ENCODE peak calls at places on chromosomes 5 and 9, in ten cellular contexts. One of them, this sample, is unnamed.

GRCh38 chr9:129326061-129327005 is 148.3 kb upstream of the IER5L start:
- DNase-seq in HEK293T: no peak
- DNase-seq in GM23248: no peak
- DNase-seq in cerebellum: no peak
- DNase-seq in CD4-positive, CD25-positive, alpha-beta regulatory T cell: no peak
- DNase-seq in ureter: no peak
- DNase-seq in iPS-NIHi11: no peak
- DNase-seq in LoVo: no peak
- DNase-seq in T-helper 1 cell: no peak
- DNase-seq in stimulated activated CD4-positive, alpha-beta T cell treated with anti-CD3 and anti-CD28 coated beads, Interleukin-4, amount 100 ng/mL, for 48 hours: no peak
- DNase-seq in this sample: no peak

GRCh38 chr5:1512541-1513291 is 11.0 kb downstream of the LPCAT1 start:
- DNase-seq in HEK293T: no peak
- DNase-seq in GM23248: no peak
- DNase-seq in cerebellum: no peak
- DNase-seq in CD4-positive, CD25-positive, alpha-beta regulatory T cell: no peak
- DNase-seq in ureter: peak; percentile 30
- DNase-seq in iPS-NIHi11: no peak
- DNase-seq in LoVo: no peak
- DNase-seq in T-helper 1 cell: no peak
- DNase-seq in stimulated activated CD4-positive, alpha-beta T cell treated with anti-CD3 and anti-CD28 coated beads, Interleukin-4, amount 100 ng/mL, for 48 hours: no peak
- DNase-seq in this sample: peak; percentile 59

GRCh38 chr9:137453643-137454081 is 5.5 kb downstream of the NSMF start:
- DNase-seq in HEK293T: peak; percentile 88
- DNase-seq in GM23248: peak; percentile 81
- DNase-seq in cerebellum: no peak
- DNase-seq in CD4-positive, CD25-positive, alpha-beta regulatory T cell: peak; percentile 75
- DNase-seq in ureter: peak; percentile 83
- DNase-seq in iPS-NIHi11: peak; percentile 90
- DNase-seq in LoVo: no peak
- DNase-seq in T-helper 1 cell: peak; percentile 58
- DNase-seq in stimulated activated CD4-positive, alpha-beta T cell treated with anti-CD3 and anti-CD28 coated beads, Interleukin-4, amount 100 ng/mL, for 48 hours: peak; percentile 38
- DNase-seq in this sample: peak; percentile 55

GRCh38 chr9:89579741-89580395 is 24.9 kb upstream of the GADD45G start:
- DNase-seq in HEK293T: no peak
- DNase-seq in GM23248: no peak
- DNase-seq in cerebellum: no peak
- DNase-seq in CD4-positive, CD25-positive, alpha-beta regulatory T cell: peak; percentile 38
- DNase-seq in ureter: peak; percentile 24
- DNase-seq in iPS-NIHi11: no peak
- DNase-seq in LoVo: no peak
- DNase-seq in T-helper 1 cell: no peak
- DNase-seq in stimulated activated CD4-positive, alpha-beta T cell treated with anti-CD3 and anti-CD28 coated beads, Interleukin-4, amount 100 ng/mL, for 48 hours: no peak
- DNase-seq in this sample: no peak

GRCh38 chr5:137751869-137752491 is 2.2 kb downstream of the HNRNPA0 start:
- DNase-seq in HEK293T: peak; percentile 35
- DNase-seq in GM23248: peak; percentile 87
- DNase-seq in cerebellum: peak; percentile 48
- DNase-seq in CD4-positive, CD25-positive, alpha-beta regulatory T cell: peak; percentile 51
- DNase-seq in ureter: no peak
- DNase-seq in iPS-NIHi11: peak; percentile 30
- DNase-seq in LoVo: peak; percentile 69
- DNase-seq in T-helper 1 cell: no peak
- DNase-seq in stimulated activated CD4-positive, alpha-beta T cell treated with anti-CD3 and anti-CD28 coated beads, Interleukin-4, amount 100 ng/mL, for 48 hours: no peak
- DNase-seq in this sample: no peak

GRCh38 chr5:37668524-37669047 is 171.3 kb downstream of the GDNF start:
- DNase-seq in HEK293T: peak; percentile 23
- DNase-seq in GM23248: peak; percentile 98
- DNase-seq in cerebellum: no peak
- DNase-seq in CD4-positive, CD25-positive, alpha-beta regulatory T cell: no peak
- DNase-seq in ureter: no peak
- DNase-seq in iPS-NIHi11: peak; percentile 62
- DNase-seq in LoVo: peak; percentile 92
- DNase-seq in T-helper 1 cell: no peak
- DNase-seq in stimulated activated CD4-positive, alpha-beta T cell treated with anti-CD3 and anti-CD28 coated beads, Interleukin-4, amount 100 ng/mL, for 48 hours: no peak
- DNase-seq in this sample: no peak

GRCh38 chr9:136687721-136688223 is 515 bp upstream of the AGPAT2 start:
- DNase-seq in HEK293T: no peak
- DNase-seq in GM23248: peak; percentile 24
- DNase-seq in cerebellum: no peak
- DNase-seq in CD4-positive, CD25-positive, alpha-beta regulatory T cell: peak; percentile 36
- DNase-seq in ureter: no peak
- DNase-seq in iPS-NIHi11: peak; percentile 63
- DNase-seq in LoVo: peak; percentile 61
- DNase-seq in T-helper 1 cell: no peak
- DNase-seq in stimulated activated CD4-positive, alpha-beta T cell treated with anti-CD3 and anti-CD28 coated beads, Interleukin-4, amount 100 ng/mL, for 48 hours: no peak
- DNase-seq in this sample: no peak

GRCh38 chr5:89534331-89534730 is 651.3 kb upstream of the MEF2C start:
- DNase-seq in HEK293T: no peak
- DNase-seq in GM23248: peak; percentile 64
- DNase-seq in cerebellum: no peak
- DNase-seq in CD4-positive, CD25-positive, alpha-beta regulatory T cell: no peak
- DNase-seq in ureter: no peak
- DNase-seq in iPS-NIHi11: no peak
- DNase-seq in LoVo: no peak
- DNase-seq in T-helper 1 cell: no peak
- DNase-seq in stimulated activated CD4-positive, alpha-beta T cell treated with anti-CD3 and anti-CD28 coated beads, Interleukin-4, amount 100 ng/mL, for 48 hours: no peak
- DNase-seq in this sample: no peak

GRCh38 chr5:67677422-67677970 is 480.9 kb upstream of the CD180 start:
- DNase-seq in HEK293T: no peak
- DNase-seq in GM23248: no peak
- DNase-seq in cerebellum: peak; percentile 78
- DNase-seq in CD4-positive, CD25-positive, alpha-beta regulatory T cell: no peak
- DNase-seq in ureter: no peak
- DNase-seq in iPS-NIHi11: no peak
- DNase-seq in LoVo: no peak
- DNase-seq in T-helper 1 cell: no peak
- DNase-seq in stimulated activated CD4-positive, alpha-beta T cell treated with anti-CD3 and anti-CD28 coated beads, Interleukin-4, amount 100 ng/mL, for 48 hours: no peak
- DNase-seq in this sample: no peak

GRCh38 chr5:135999396-136000139 is 29.2 kb upstream of the TGFBI start:
- DNase-seq in HEK293T: no peak
- DNase-seq in GM23248: peak; percentile 73
- DNase-seq in cerebellum: no peak
- DNase-seq in CD4-positive, CD25-positive, alpha-beta regulatory T cell: no peak
- DNase-seq in ureter: no peak
- DNase-seq in iPS-NIHi11: no peak
- DNase-seq in LoVo: no peak
- DNase-seq in T-helper 1 cell: no peak
- DNase-seq in stimulated activated CD4-positive, alpha-beta T cell treated with anti-CD3 and anti-CD28 coated beads, Interleukin-4, amount 100 ng/mL, for 48 hours: no peak
- DNase-seq in this sample: no peak

GRCh38 chr9:123168526-123168925 is 99.9 kb downstream of the STRBP start:
- DNase-seq in HEK293T: no peak
- DNase-seq in GM23248: no peak
- DNase-seq in cerebellum: peak; percentile 64
- DNase-seq in CD4-positive, CD25-positive, alpha-beta regulatory T cell: no peak
- DNase-seq in ureter: no peak
- DNase-seq in iPS-NIHi11: peak; percentile 11
- DNase-seq in LoVo: no peak
- DNase-seq in T-helper 1 cell: no peak
- DNase-seq in stimulated activated CD4-positive, alpha-beta T cell treated with anti-CD3 and anti-CD28 coated beads, Interleukin-4, amount 100 ng/mL, for 48 hours: no peak
- DNase-seq in this sample: no peak

GRCh38 chr5:10583663-10584572 is 20.0 kb downstream of the ANKRD33B start:
- DNase-seq in HEK293T: no peak
- DNase-seq in GM23248: no peak
- DNase-seq in cerebellum: no peak
- DNase-seq in CD4-positive, CD25-positive, alpha-beta regulatory T cell: peak; percentile 80
- DNase-seq in ureter: peak; percentile 29
- DNase-seq in iPS-NIHi11: no peak
- DNase-seq in LoVo: no peak
- DNase-seq in T-helper 1 cell: no peak
- DNase-seq in stimulated activated CD4-positive, alpha-beta T cell treated with anti-CD3 and anti-CD28 coated beads, Interleukin-4, amount 100 ng/mL, for 48 hours: no peak
- DNase-seq in this sample: no peak

GRCh38 chr9:76697554-76697953 is 66.7 kb upstream of the PCA3 start:
- DNase-seq in HEK293T: no peak
- DNase-seq in GM23248: no peak
- DNase-seq in cerebellum: no peak
- DNase-seq in CD4-positive, CD25-positive, alpha-beta regulatory T cell: no peak
- DNase-seq in ureter: no peak
- DNase-seq in iPS-NIHi11: no peak
- DNase-seq in LoVo: no peak
- DNase-seq in T-helper 1 cell: no peak
- DNase-seq in stimulated activated CD4-positive, alpha-beta T cell treated with anti-CD3 and anti-CD28 coated beads, Interleukin-4, amount 100 ng/mL, for 48 hours: no peak
- DNase-seq in this sample: no peak

GRCh38 chr9:124684140-124684539 is 87.0 kb downstream of the NR6A1 start:
- DNase-seq in HEK293T: no peak
- DNase-seq in GM23248: no peak
- DNase-seq in cerebellum: peak; percentile 24
- DNase-seq in CD4-positive, CD25-positive, alpha-beta regulatory T cell: no peak
- DNase-seq in ureter: no peak
- DNase-seq in iPS-NIHi11: no peak
- DNase-seq in LoVo: no peak
- DNase-seq in T-helper 1 cell: no peak
- DNase-seq in stimulated activated CD4-positive, alpha-beta T cell treated with anti-CD3 and anti-CD28 coated beads, Interleukin-4, amount 100 ng/mL, for 48 hours: no peak
- DNase-seq in this sample: no peak

GRCh38 chr5:146962801-146963355 is 84.3 kb upstream of the PPP2R2B start:
- DNase-seq in HEK293T: no peak
- DNase-seq in GM23248: peak; percentile 61
- DNase-seq in cerebellum: no peak
- DNase-seq in CD4-positive, CD25-positive, alpha-beta regulatory T cell: no peak
- DNase-seq in ureter: no peak
- DNase-seq in iPS-NIHi11: no peak
- DNase-seq in LoVo: peak; percentile 23
- DNase-seq in T-helper 1 cell: no peak
- DNase-seq in stimulated activated CD4-positive, alpha-beta T cell treated with anti-CD3 and anti-CD28 coated beads, Interleukin-4, amount 100 ng/mL, for 48 hours: no peak
- DNase-seq in this sample: no peak

GRCh38 chr5:148540636-148541035 is 113.7 kb downstream of the HTR4 start:
- DNase-seq in HEK293T: no peak
- DNase-seq in GM23248: peak; percentile 36
- DNase-seq in cerebellum: no peak
- DNase-seq in CD4-positive, CD25-positive, alpha-beta regulatory T cell: no peak
- DNase-seq in ureter: no peak
- DNase-seq in iPS-NIHi11: no peak
- DNase-seq in LoVo: no peak
- DNase-seq in T-helper 1 cell: no peak
- DNase-seq in stimulated activated CD4-positive, alpha-beta T cell treated with anti-CD3 and anti-CD28 coated beads, Interleukin-4, amount 100 ng/mL, for 48 hours: no peak
- DNase-seq in this sample: no peak

GRCh38 chr9:133591116-133591910 is 17.9 kb downstream of the FAM163B start:
- DNase-seq in HEK293T: no peak
- DNase-seq in GM23248: no peak
- DNase-seq in cerebellum: no peak
- DNase-seq in CD4-positive, CD25-positive, alpha-beta regulatory T cell: no peak
- DNase-seq in ureter: no peak
- DNase-seq in iPS-NIHi11: no peak
- DNase-seq in LoVo: no peak
- DNase-seq in T-helper 1 cell: no peak
- DNase-seq in stimulated activated CD4-positive, alpha-beta T cell treated with anti-CD3 and anti-CD28 coated beads, Interleukin-4, amount 100 ng/mL, for 48 hours: no peak
- DNase-seq in this sample: no peak

GRCh38 chr5:131328536-131329186 is 64.8 kb downstream of the CDC42SE2 start:
- DNase-seq in HEK293T: no peak
- DNase-seq in GM23248: peak; percentile 57
- DNase-seq in cerebellum: no peak
- DNase-seq in CD4-positive, CD25-positive, alpha-beta regulatory T cell: no peak
- DNase-seq in ureter: no peak
- DNase-seq in iPS-NIHi11: no peak
- DNase-seq in LoVo: peak; percentile 54
- DNase-seq in T-helper 1 cell: no peak
- DNase-seq in stimulated activated CD4-positive, alpha-beta T cell treated with anti-CD3 and anti-CD28 coated beads, Interleukin-4, amount 100 ng/mL, for 48 hours: no peak
- DNase-seq in this sample: no peak

GRCh38 chr5:138566792-138567191 is 8.4 kb downstream of the HSPA9 start:
- DNase-seq in HEK293T: no peak
- DNase-seq in GM23248: no peak
- DNase-seq in cerebellum: no peak
- DNase-seq in CD4-positive, CD25-positive, alpha-beta regulatory T cell: no peak
- DNase-seq in ureter: no peak
- DNase-seq in iPS-NIHi11: no peak
- DNase-seq in LoVo: no peak
- DNase-seq in T-helper 1 cell: no peak
- DNase-seq in stimulated activated CD4-positive, alpha-beta T cell treated with anti-CD3 and anti-CD28 coated beads, Interleukin-4, amount 100 ng/mL, for 48 hours: no peak
- DNase-seq in this sample: no peak

GRCh38 chr9:108119530-108120113 is 630.1 kb upstream of the KLF4 start:
- DNase-seq in HEK293T: no peak
- DNase-seq in GM23248: no peak
- DNase-seq in cerebellum: no peak
- DNase-seq in CD4-positive, CD25-positive, alpha-beta regulatory T cell: no peak
- DNase-seq in ureter: no peak
- DNase-seq in iPS-NIHi11: no peak
- DNase-seq in LoVo: no peak
- DNase-seq in T-helper 1 cell: no peak
- DNase-seq in stimulated activated CD4-positive, alpha-beta T cell treated with anti-CD3 and anti-CD28 coated beads, Interleukin-4, amount 100 ng/mL, for 48 hours: no peak
- DNase-seq in this sample: no peak

GRCh38 chr5:100232730-100233129 is 302.4 kb upstream of the FAM174A start:
- DNase-seq in HEK293T: no peak
- DNase-seq in GM23248: no peak
- DNase-seq in cerebellum: no peak
- DNase-seq in CD4-positive, CD25-positive, alpha-beta regulatory T cell: no peak
- DNase-seq in ureter: no peak
- DNase-seq in iPS-NIHi11: no peak
- DNase-seq in LoVo: no peak
- DNase-seq in T-helper 1 cell: no peak
- DNase-seq in stimulated activated CD4-positive, alpha-beta T cell treated with anti-CD3 and anti-CD28 coated beads, Interleukin-4, amount 100 ng/mL, for 48 hours: no peak
- DNase-seq in this sample: no peak

GRCh38 chr5:162299793-162300192 is 232.2 kb downstream of the GABRG2 start:
- DNase-seq in HEK293T: no peak
- DNase-seq in GM23248: no peak
- DNase-seq in cerebellum: no peak
- DNase-seq in CD4-positive, CD25-positive, alpha-beta regulatory T cell: no peak
- DNase-seq in ureter: no peak
- DNase-seq in iPS-NIHi11: no peak
- DNase-seq in LoVo: no peak
- DNase-seq in T-helper 1 cell: no peak
- DNase-seq in stimulated activated CD4-positive, alpha-beta T cell treated with anti-CD3 and anti-CD28 coated beads, Interleukin-4, amount 100 ng/mL, for 48 hours: no peak
- DNase-seq in this sample: no peak

GRCh38 chr5:33433303-33434255 is 7.2 kb upstream of the TARS1 start:
- DNase-seq in HEK293T: no peak
- DNase-seq in GM23248: peak; percentile 53
- DNase-seq in cerebellum: no peak
- DNase-seq in CD4-positive, CD25-positive, alpha-beta regulatory T cell: no peak
- DNase-seq in ureter: no peak
- DNase-seq in iPS-NIHi11: no peak
- DNase-seq in LoVo: no peak
- DNase-seq in T-helper 1 cell: no peak
- DNase-seq in stimulated activated CD4-positive, alpha-beta T cell treated with anti-CD3 and anti-CD28 coated beads, Interleukin-4, amount 100 ng/mL, for 48 hours: no peak
- DNase-seq in this sample: no peak

GRCh38 chr5:168204165-168204564 is 87.3 kb upstream of the WWC1 start:
- DNase-seq in HEK293T: no peak
- DNase-seq in GM23248: no peak
- DNase-seq in cerebellum: no peak
- DNase-seq in CD4-positive, CD25-positive, alpha-beta regulatory T cell: no peak
- DNase-seq in ureter: no peak
- DNase-seq in iPS-NIHi11: no peak
- DNase-seq in LoVo: no peak
- DNase-seq in T-helper 1 cell: no peak
- DNase-seq in stimulated activated CD4-positive, alpha-beta T cell treated with anti-CD3 and anti-CD28 coated beads, Interleukin-4, amount 100 ng/mL, for 48 hours: no peak
- DNase-seq in this sample: no peak